ENCODE peak calls at places on chromosome X, in four cellular contexts. J is stimulated activated CD4-positive, alpha-beta T cell treated with anti-CD3 and anti-CD28 coated beads, Interleukin-4, amount 100 ng/mL, for 48 hours; O is putamen; D is astrocyte of the spinal cord. L is an unnamed sample.

GRCh38 chrX:112979879-112980278 is 139.2 kb upstream of the AMOT start:
- DNase-seq in J (no peak), D (no peak), O (no peak), L (no peak)

GRCh38 chrX:151019837-151020236 is 36.7 kb downstream of the HMGB3 start:
- DNase-seq in D (no peak), J (no peak), O (no peak), L (peak)

GRCh38 chrX:110082156-110082555 is 79.2 kb downstream of the TMEM164 start:
- DNase-seq in O (no peak), D (peak), J (no peak), L (peak)

GRCh38 chrX:64151911-64152310 is 53.6 kb downstream of the AMER1 start:
- DNase-seq in J (no peak), D (no peak), O (no peak), L (no peak)

GRCh38 chrX:77527233-77528001 is 80.2 kb downstream of the FGF16 start:
- DNase-seq in O (no peak), D (no peak), J (no peak), L (no peak)

GRCh38 chrX:18654873-18655836 is 16.8 kb downstream of the RS1 start:
- DNase-seq in D (peak), J (no peak), O (no peak), L (peak)

GRCh38 chrX:34659575-34659974 is 2.5 kb upstream of the TMEM47 start:
- DNase-seq in O (no peak), J (no peak), D (no peak), L (no peak)

GRCh38 chrX:74421181-74422028 is at the start of gene SLC16A2:
- DNase-seq in J (no peak), O (peak), D (peak), L (peak)

GRCh38 chrX:107840971-107841370 is 15.3 kb downstream of the MID2 start:
- DNase-seq in J (no peak), O (no peak), D (no peak), L (no peak)

GRCh38 chrX:133921764-133922389 is 63.5 kb downstream of the GPC3 start:
- DNase-seq in O (no peak), D (no peak), J (peak), L (peak)

GRCh38 chrX:130120321-130120731 is 10.0 kb upstream of the ELF4 start:
- DNase-seq in O (no peak), J (no peak), D (no peak), L (no peak)

GRCh38 chrX:153692003-153692402 is 4.3 kb downstream of the SLC6A8 start:
- DNase-seq in O (no peak), J (no peak), D (no peak), L (no peak)

GRCh38 chrX:46978341-46979291 is 66.4 kb downstream of the JADE3 start:
- DNase-seq in D (peak), O (no peak), J (peak), L (peak)

GRCh38 chrX:146615807-146616206 is 193.8 kb upstream of the CXorf51B start:
- DNase-seq in O (no peak), D (no peak), J (no peak), L (no peak)

GRCh38 chrX:15744181-15744867 is 6.3 kb downstream of the CA5B start:
- DNase-seq in O (no peak), J (no peak), D (no peak), L (no peak)

GRCh38 chrX:22603060-22603459 is 330.3 kb downstream of the CBLL2 start:
- DNase-seq in D (no peak), O (no peak), J (no peak), L (no peak)

GRCh38 chrX:100449696-100450606 is 39.9 kb upstream of the PCDH19 start:
- DNase-seq in J (no peak), D (no peak), O (no peak), L (no peak)

GRCh38 chrX:128816919-128817318 is 706.4 kb downstream of the SMARCA1 start:
- DNase-seq in O (no peak), D (no peak), J (no peak), L (no peak)

GRCh38 chrX:115649461-115650063 is 88.6 kb downstream of the PLS3 start:
- DNase-seq in D (no peak), J (no peak), O (no peak), L (peak)

GRCh38 chrX:34917146-34917545 is 25.4 kb upstream of the FAM47B start:
- DNase-seq in D (no peak), J (no peak), O (no peak), L (no peak)

GRCh38 chrX:97842468-97843199 is 958.9 kb downstream of the RPA4 start:
- DNase-seq in O (no peak), J (no peak), D (no peak), L (no peak)

GRCh38 chrX:8413279-8413678 is 51.4 kb upstream of the VCX3B start:
- DNase-seq in D (no peak), O (no peak), J (no peak), L (no peak)

GRCh38 chrX:56343231-56343630 is 111.1 kb downstream of the KLF8 start:
- DNase-seq in O (no peak), J (no peak), D (no peak), L (no peak)

GRCh38 chrX:3244955-3245354 is 101.5 kb downstream of the MXRA5 start:
- DNase-seq in J (no peak), D (no peak), O (no peak), L (no peak)

GRCh38 chrX:21700289-21700688 is 42.2 kb upstream of the KLHL34 start:
- DNase-seq in J (no peak), D (no peak), O (no peak), L (no peak)

GRCh38 chrX:40169193-40170086 is 71.7 kb upstream of the BCOR start:
- DNase-seq in D (peak), O (no peak), J (peak), L (peak)